ENCODE peak calls at places on chromosomes 1 and 21, in seven cellular contexts. C is Caco-2, S is aorta, O is transverse colon, G is fibroblast of lung, I is GM23338, V is adipocyte. H is an unnamed sample.

GRCh38 chr1:53982034-53982761 is 35.8 kb downstream of the LDLRAD1 start:
- DNase-seq in C (peak; percentile 46), S (no peak), O (peak; percentile 17), G (peak; percentile 39), I (peak; percentile 90), V (peak; percentile 48), H (peak; percentile 50)

GRCh38 chr1:218347316-218347712 is 2.2 kb downstream of the TGFB2 start:
- DNase-seq in C (peak; percentile 23), S (no peak), O (no peak), G (no peak), I (peak; percentile 79), V (peak; percentile 70), H (no peak)

GRCh38 chr1:91594383-91595065 is 93.9 kb downstream of the CDC7 start:
- DNase-seq in C (no peak), S (no peak), O (no peak), G (no peak), I (no peak), V (no peak), H (no peak)

GRCh38 chr1:163083690-163084089 is 14.5 kb downstream of the RGS4 start:
- DNase-seq in C (no peak), S (no peak), O (no peak), G (peak; percentile 17), I (no peak), V (no peak), H (no peak)

GRCh38 chr1:115196291-115196690 is 107.0 kb upstream of the TSPAN2 start:
- DNase-seq in C (no peak), S (no peak), O (no peak), G (no peak), I (no peak), V (no peak), H (no peak)

GRCh38 chr1:7984826-7985225 is 23.3 kb downstream of the PARK7 start:
- DNase-seq in C (no peak), S (peak; percentile 26), O (no peak), G (no peak), I (no peak), V (no peak), H (no peak)

GRCh38 chr1:237303929-237304328 is 261.9 kb downstream of the RYR2 start:
- DNase-seq in C (no peak), S (no peak), O (no peak), G (no peak), I (no peak), V (no peak), H (no peak)

GRCh38 chr1:46587072-46587471 is 17.0 kb downstream of the MKNK1 start:
- DNase-seq in C (no peak), S (no peak), O (peak; percentile 36), G (no peak), I (no peak), V (no peak), H (no peak)

GRCh38 chr1:66533804-66534745 is at the start of gene SGIP1:
- DNase-seq in C (no peak), S (peak; percentile 86), O (peak; percentile 18), G (peak; percentile 72), I (peak; percentile 84), V (peak; percentile 85), H (peak; percentile 11)

GRCh38 chr21:44916965-44917364 is 3.7 kb downstream of the ITGB2 start:
- DNase-seq in C (no peak), S (no peak), O (no peak), G (no peak), I (no peak), V (no peak), H (no peak)

GRCh38 chr21:44918581-44919033 is 2.1 kb downstream of the ITGB2 start:
- DNase-seq in C (no peak), S (no peak), O (no peak), G (no peak), I (peak; percentile 90), V (no peak), H (no peak)

GRCh38 chr21:44917446-44918106 is 3.1 kb downstream of the ITGB2 start:
- DNase-seq in C (no peak), S (no peak), O (no peak), G (no peak), I (no peak), V (no peak), H (no peak)

GRCh38 chr21:44919111-44919912 is 1.4 kb downstream of the ITGB2 start:
- DNase-seq in C (no peak), S (no peak), O (no peak), G (no peak), I (no peak), V (no peak), H (no peak)

GRCh38 chr21:44918107-44918470 is 2.6 kb downstream of the ITGB2 start:
- DNase-seq in C (no peak), S (no peak), O (no peak), G (no peak), I (no peak), V (no peak), H (no peak)
- H3K4me1 ChIP-seq in C (no peaks in the 10 kb centered on the region), S (no peaks in the 10 kb centered on the region), O (no peaks in the 10 kb centered on the region), G (no peaks in the 10 kb centered on the region), I (peaks cover 6% of the 10 kb centered on the region), V (no peaks in the 10 kb centered on the region), H (peaks cover under 1% of the 10 kb centered on the region)

GRCh38 chr1:77468556-77468955 is 186.7 kb downstream of the AK5 start:
- DNase-seq in C (no peak), S (no peak), O (no peak), G (no peak), I (no peak), V (peak; percentile 4), H (no peak)
- H3K27me3 ChIP-seq in C (no peaks in the 10 kb centered on the region), S (no peaks in the 10 kb centered on the region), O (no peaks in the 10 kb centered on the region), G (no peaks in the 10 kb centered on the region), I (no peaks in the 10 kb centered on the region), V (no peaks in the 10 kb centered on the region), H (no peaks in the 10 kb centered on the region)

GRCh38 chr1:170659404-170660035 is 4.4 kb upstream of the PRRX1 start:
- DNase-seq in C (no peak), S (no peak), O (no peak), G (no peak), I (peak; percentile 28), V (peak; percentile 76), H (no peak)

GRCh38 chr1:170660281-170660713 is 3.6 kb upstream of the PRRX1 start:
- DNase-seq in C (no peak), S (no peak), O (no peak), G (no peak), I (peak; percentile 68), V (peak; percentile 77), H (no peak)

GRCh38 chr1:170661646-170662411 is 2.1 kb upstream of the PRRX1 start:
- DNase-seq in C (no peak), S (peak; percentile 82), O (no peak), G (peak; percentile 68), I (peak; percentile 79), V (peak; percentile 83), H (no peak)

GRCh38 chr1:170662561-170662971 is 1.4 kb upstream of the PRRX1 start:
- DNase-seq in C (no peak), S (no peak), O (no peak), G (no peak), I (no peak), V (no peak), H (no peak)

DNA sequence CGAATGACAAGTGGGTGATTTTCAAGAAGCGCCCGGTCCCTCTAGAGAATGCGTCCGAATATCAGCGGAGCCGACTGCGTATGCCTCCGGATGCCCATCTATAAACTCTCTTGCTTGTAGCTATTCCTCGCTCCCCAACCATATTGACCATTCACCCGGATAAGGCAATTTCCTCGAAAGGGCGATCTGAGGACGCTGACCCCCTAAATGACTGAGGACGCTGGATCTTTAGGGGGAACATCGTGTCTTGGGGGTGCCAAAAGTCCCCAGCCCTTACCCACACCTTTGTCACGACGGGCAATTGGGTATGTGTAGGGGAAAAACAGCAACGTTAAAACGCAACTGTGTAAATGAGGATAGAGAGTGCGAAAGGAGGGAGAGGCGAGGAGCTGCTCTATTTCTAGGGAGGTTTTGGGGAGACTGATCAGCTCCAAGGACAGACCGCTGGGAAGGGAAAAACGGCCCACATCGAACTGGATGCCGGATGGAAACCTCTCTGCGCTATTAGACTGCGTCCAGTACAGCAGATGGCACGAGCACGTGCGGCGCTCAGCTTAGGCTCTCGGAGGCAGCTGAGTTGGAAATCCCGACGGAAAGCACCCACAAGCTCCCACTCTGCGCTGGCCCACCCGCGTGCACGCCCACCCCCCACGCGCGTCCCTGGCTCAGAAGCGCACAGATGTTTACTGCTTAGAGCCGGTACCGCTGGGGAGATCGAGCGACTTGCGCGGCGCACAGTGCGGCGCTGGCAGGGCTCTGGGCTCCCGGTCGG is 2.9 kb upstream of the PRRX1 start:
- DNase-seq in C (no peak), S (no peak), O (no peak), G (peak; percentile 63), I (peak; percentile 39), V (peak; percentile 81), H (no peak)
- H3K4me3 ChIP-seq in C (no peak overlapping the region), S (peak overlapping the region; percentile 90), O (peak overlapping the region; percentile 31), G (no peak overlapping the region), I (peak overlapping the region; percentile 79), V (peak overlapping the region; percentile 90), H (no peak overlapping the region)

GRCh38 chr21:34808569-34809204 is 139.9 kb downstream of the CLIC6 start:
- DNase-seq in C (no peak), S (no peak), O (no peak), G (peak; percentile 91), I (no peak), V (peak; percentile 55), H (no peak)
- H3K4me1 ChIP-seq in C (peaks cover 11% of the 10 kb centered on the region), S (no peaks in the 10 kb centered on the region), O (no peaks in the 10 kb centered on the region), G (peaks cover 50% of the 10 kb centered on the region), I (no peaks in the 10 kb centered on the region), V (peaks cover 59% of the 10 kb centered on the region), H (peaks cover 5% of the 10 kb centered on the region)

GRCh38 chr1:110087812-110088738 is 17.6 kb upstream of the ALX3 start:
- DNase-seq in C (peak; percentile 58), S (no peak), O (peak; percentile 47), G (peak; percentile 53), I (peak; percentile 87), V (peak; percentile 87), H (peak; percentile 70)
- H3K27me3 ChIP-seq in C (no peaks in the 10 kb centered on the region), S (no peaks in the 10 kb centered on the region), O (peaks cover 46% of the 10 kb centered on the region), G (peaks cover 27% of the 10 kb centered on the region), I (peaks cover 49% of the 10 kb centered on the region), V (peaks cover 3% of the 10 kb centered on the region), H (no peaks in the 10 kb centered on the region)

DNA sequence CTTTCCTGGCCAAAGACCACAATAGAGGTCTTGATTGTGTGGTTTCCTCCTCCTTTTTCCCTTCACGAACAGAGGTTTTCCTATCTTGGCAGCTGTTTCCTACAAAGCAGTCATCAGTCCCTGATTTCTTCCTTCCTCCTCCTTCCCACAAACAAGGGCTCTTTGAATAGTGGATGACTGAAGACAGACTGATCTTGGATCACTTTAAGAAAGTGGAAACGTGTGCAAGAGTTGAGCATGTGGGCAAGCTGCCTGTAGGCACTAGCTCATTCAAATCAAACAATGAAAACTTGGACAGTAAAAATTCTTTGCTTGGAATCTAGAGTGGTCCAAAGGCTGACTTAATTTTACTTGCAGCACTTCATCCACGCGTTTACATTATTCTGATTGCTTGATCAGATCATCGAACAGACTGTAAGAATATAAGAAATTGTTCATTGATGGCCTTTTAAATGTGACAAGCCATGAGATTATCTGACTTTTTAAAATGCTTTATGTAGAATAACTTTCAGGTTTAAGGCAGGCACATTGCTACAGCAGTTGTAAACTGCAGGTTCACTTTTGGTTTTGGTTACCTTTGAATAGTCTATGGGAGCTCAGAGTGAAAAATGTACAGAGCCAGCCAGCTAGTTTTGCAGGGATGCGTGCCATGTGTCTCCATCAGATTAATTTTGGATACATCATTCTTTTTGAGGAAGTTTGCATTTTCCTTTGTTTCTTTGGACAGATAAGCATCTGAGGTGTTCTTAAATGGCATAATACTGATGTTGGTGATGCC is 34.4 kb downstream of the ADGRL2 start:
- DNase-seq in C (no peak), S (no peak), O (no peak), G (peak; percentile 68), I (no peak), V (peak; percentile 19), H (no peak)
- H3K4me3 ChIP-seq in C (no peak overlapping the region), S (no peak overlapping the region), O (no peak overlapping the region), G (no peak overlapping the region), I (no peak overlapping the region), V (peak overlapping the region; percentile 68), H (no peak overlapping the region)

H was measured in small intestine.